ENCODE peak calls at places on chromosome 14, in five cellular contexts. O, P, Y, J and C are unnamed samples.

GRCh38 chr14:87186745-87187144 is 806.2 kb downstream of the GALC start:
- DNase-seq in O (no peak), P (no peak), Y (no peak), J (no peak), C (no peak)

GRCh38 chr14:102427642-102428041 is 64.9 kb downstream of the TECPR2 start:
- DNase-seq in O (no peak), P (no peak), Y (no peak), J (no peak), C (no peak)

GRCh38 chr14:68783408-68784297 is 9.2 kb downstream of the ZFP36L1 start:
- DNase-seq in O (no peak), P (no peak), Y (no peak), J (no peak), C (no peak)

GRCh38 chr14:99209409-99209808 is 62.6 kb downstream of the BCL11B start:
- DNase-seq in O (no peak), P (no peak), Y (no peak), J (no peak), C (no peak)

GRCh38 chr14:54773171-54774006 is 129.2 kb downstream of the GCH1 start:
- DNase-seq in O (peak; percentile 93), P (peak; percentile 100), Y (peak; percentile 92), J (peak; percentile 75), C (peak; percentile 99)

GRCh38 chr14:36514278-36515104 is 5.5 kb downstream of the NKX2-1 start:
- DNase-seq in O (no peak), P (peak; percentile 64), Y (no peak), J (no peak), C (no peak)

GRCh38 chr14:69643430-69644200 is 32.2 kb downstream of the SUSD6 start:
- DNase-seq in O (peak; percentile 56), P (peak; percentile 83), Y (no peak), J (peak; percentile 59), C (no peak)

GRCh38 chr14:106211489-106211888 is 685.1 kb downstream of the TMEM121 start:
- DNase-seq in O (no peak), P (no peak), Y (no peak), J (no peak), C (no peak)

GRCh38 chr14:100524933-100525243 is 62.3 kb downstream of the BEGAIN start:
- DNase-seq in O (no peak), P (peak; percentile 8), Y (peak; percentile 60), J (no peak), C (peak; percentile 0)

GRCh38 chr14:51518681-51519080 is 133.0 kb upstream of the FRMD6 start:
- DNase-seq in O (no peak), P (no peak), Y (no peak), J (no peak), C (no peak)

GRCh38 chr14:24137529-24138395 is 1.8 kb downstream of the PSME1 start:
- DNase-seq in O (no peak), P (no peak), Y (no peak), J (no peak), C (no peak)

GRCh38 chr14:96208739-96209138 is 4.1 kb downstream of the BDKRB2 start:
- DNase-seq in O (no peak), P (no peak), Y (no peak), J (no peak), C (no peak)

GRCh38 chr14:24903337-24903736 is 146.6 kb downstream of the STXBP6 start:
- DNase-seq in O (no peak), P (peak; percentile 78), Y (no peak), J (no peak), C (peak; percentile 45)

GRCh38 chr14:56390859-56391258 is 188.7 kb upstream of the TMEM260 start:
- DNase-seq in O (no peak), P (no peak), Y (no peak), J (no peak), C (no peak)

GRCh38 chr14:36485773-36486172 is 34.3 kb downstream of the NKX2-1 start:
- DNase-seq in O (no peak), P (no peak), Y (no peak), J (no peak), C (no peak)

GRCh38 chr14:50774542-50775267 is 56.3 kb downstream of the NIN start:
- DNase-seq in O (no peak), P (peak; percentile 16), Y (no peak), J (no peak), C (peak; percentile 68)

GRCh38 chr14:48333221-48333910 is 658.0 kb upstream of the MDGA2 start:
- DNase-seq in O (no peak), P (peak; percentile 56), Y (no peak), J (no peak), C (no peak)

GRCh38 chr14:34781242-34781641 is 66.8 kb upstream of the CFL2 start:
- DNase-seq in O (peak; percentile 41), P (peak; percentile 81), Y (no peak), J (no peak), C (peak; percentile 55)

GRCh38 chr14:100522616-100523021 is 64.6 kb downstream of the BEGAIN start:
- DNase-seq in O (no peak), P (no peak), Y (no peak), J (no peak), C (peak; percentile 1)

GRCh38 chr14:87312138-87312537 is 680.8 kb downstream of the GALC start:
- DNase-seq in O (no peak), P (no peak), Y (no peak), J (no peak), C (no peak)

GRCh38 chr14:103540816-103541493 is 12.0 kb downstream of the TRMT61A start:
- DNase-seq in O (no peak), P (no peak), Y (no peak), J (no peak), C (no peak)

GRCh38 chr14:54338696-54339317 is 58.0 kb upstream of the CDKN3 start:
- DNase-seq in O (peak; percentile 7), P (peak; percentile 67), Y (no peak), J (no peak), C (peak; percentile 36)

GRCh38 chr14:68780358-68781160 is 12.3 kb downstream of the ZFP36L1 start:
- DNase-seq in O (peak; percentile 58), P (peak; percentile 73), Y (peak; percentile 84), J (no peak), C (peak; percentile 58)

GRCh38 chr14:35140718-35141581 is 18.6 kb downstream of the PRORP start:
- DNase-seq in O (no peak), P (peak; percentile 15), Y (no peak), J (no peak), C (no peak)

GRCh38 chr14:61461808-61462275 is 140.5 kb downstream of the PRKCH start:
- DNase-seq in O (no peak), P (peak; percentile 64), Y (no peak), J (no peak), C (peak; percentile 61)

GRCh38 chr14:55071870-55072640 is 20.6 kb downstream of the MAPK1IP1L start:
- DNase-seq in O (peak; percentile 86), P (peak; percentile 98), Y (no peak), J (peak; percentile 22), C (peak; percentile 75)

GRCh38 chr14:105074601-105075053 is 9.4 kb upstream of the GPR132 start:
- DNase-seq in O (no peak), P (no peak), Y (peak; percentile 63), J (no peak), C (no peak)

GRCh38 chr14:104342435-104343293 is 204.3 kb downstream of the KIF26A start:
- DNase-seq in O (no peak), P (no peak), Y (peak; percentile 51), J (no peak), C (no peak)